ENCODE peak calls at places on chromosomes 6 and 20, in seven cellular contexts. I, X, O, U, D, J and M are unnamed samples. For H3K9me3 and H3K4me1, the result is how much of the 10 kb centered on the place peaks cover.

GRCh38 chr20:63101781-63102719 is 95.3 kb upstream of the BHLHE23 start:
- DNase-seq in I (peak), X (peak), O (peak), U (peak), D (peak), J (peak), M (peak)

GRCh38 chr20:58717278-58718091 is 24.9 kb downstream of the NPEPL1 start:
- DNase-seq in I (no peak), X (no peak), O (no peak), U (no peak), D (peak), J (no peak), M (no peak)

GRCh38 chr20:21640556-21640955 is 64.9 kb upstream of the PAX1 start:
- DNase-seq in I (peak), X (no peak), O (no peak), U (peak), D (no peak), J (no peak), M (no peak)

GRCh38 chr6:6915219-6915618 is 192.5 kb upstream of the RREB1 start:
- DNase-seq in I (no peak), X (no peak), O (no peak), U (peak), D (no peak), J (no peak), M (no peak)

GRCh38 chr6:35400901-35401311 is 51.2 kb upstream of the FANCE start:
- DNase-seq in I (no peak), X (no peak), O (peak), U (no peak), D (no peak), J (no peak), M (no peak)

GRCh38 chr6:130632288-130632687 is 194.9 kb upstream of the SMLR1 start:
- DNase-seq in I (no peak), X (no peak), O (peak), U (no peak), D (no peak), J (no peak), M (no peak)

GRCh38 chr6:45713981-45714685 is 301.5 kb downstream of the CLIC5 start:
- DNase-seq in I (no peak), X (no peak), O (no peak), U (no peak), D (no peak), J (no peak), M (no peak)

GRCh38 chr20:62887147-62887859 is 25.7 kb upstream of the TCFL5 start:
- DNase-seq in I (peak), X (no peak), O (peak), U (no peak), D (peak), J (no peak), M (peak)

GRCh38 chr6:159107451-159108260 is 61.5 kb upstream of the FNDC1 start:
- DNase-seq in I (no peak), X (peak), O (no peak), U (peak), D (no peak), J (no peak), M (peak)

GRCh38 chr6:31901415-31901952 is 402 bp downstream of the ZBTB12 start:
- DNase-seq in I (peak), X (peak), O (peak), U (peak), D (peak), J (peak), M (peak)

GRCh38 chr6:109093732-109094131 is 914 bp downstream of the SESN1 start:
- DNase-seq in I (peak), X (no peak), O (peak), U (no peak), D (no peak), J (no peak), M (no peak)

GRCh38 chr6:139743629-139744028 is 369.2 kb upstream of the CITED2 start:
- DNase-seq in I (no peak), X (no peak), O (peak), U (no peak), D (no peak), J (no peak), M (no peak)

GRCh38 chr6:163391983-163392382 is 22.5 kb upstream of the QKI start:
- DNase-seq in I (no peak), X (no peak), O (peak), U (no peak), D (no peak), J (no peak), M (no peak)

GRCh38 chr6:33433001-33433559 is 13.2 kb downstream of the SYNGAP1 start:
- DNase-seq in I (no peak), X (no peak), O (no peak), U (no peak), D (no peak), J (no peak), M (no peak)

GRCh38 chr6:107663308-107663707 is 160.8 kb downstream of the SCML4 start:
- DNase-seq in I (no peak), X (no peak), O (no peak), U (no peak), D (no peak), J (no peak), M (no peak)

GRCh38 chr6:22621701-22622100 is 52.3 kb downstream of the HDGFL1 start:
- DNase-seq in I (no peak), X (no peak), O (no peak), U (no peak), D (no peak), J (no peak), M (no peak)

GRCh38 chr6:170034294-170034693 is 256.6 kb downstream of the DLL1 start:
- DNase-seq in I (no peak), X (no peak), O (no peak), U (no peak), D (no peak), J (peak), M (no peak)

GRCh38 chr6:45420909-45421699 is 43.4 kb upstream of the SUPT3H start:
- DNase-seq in I (peak), X (no peak), O (peak), U (no peak), D (no peak), J (no peak), M (no peak)

GRCh38 chr6:26032387-26033131 is 54.7 kb upstream of the HFE start:
- DNase-seq in I (peak), X (peak), O (peak), U (peak), D (no peak), J (no peak), M (no peak)

GRCh38 chr6:73032586-73032985 is 192.7 kb downstream of the KHDC1L start:
- DNase-seq in I (no peak), X (no peak), O (peak), U (no peak), D (no peak), J (no peak), M (no peak)

GRCh38 chr20:62549029-62549428 is 73.2 kb upstream of the GATA5 start:
- DNase-seq in I (no peak), X (no peak), O (no peak), U (no peak), D (no peak), J (no peak), M (no peak)

GRCh38 chr20:33653218-33653899 is 8.8 kb upstream of the C20orf144 start:
- DNase-seq in I (peak), X (no peak), O (peak), U (no peak), D (peak), J (no peak), M (peak)

GRCh38 chr6:70371454-70372105 is 41.7 kb upstream of the FAM135A start:
- DNase-seq in I (peak), X (peak), O (peak), U (peak), D (no peak), J (no peak), M (no peak)

GRCh38 chr20:41390889-41391288 is 24.3 kb upstream of the EMILIN3 start:
- DNase-seq in I (no peak), X (no peak), O (no peak), U (no peak), D (no peak), J (no peak), M (no peak)

GRCh38 chr6:122422614-122423267 is 23.3 kb downstream of the HSF2 start:
- DNase-seq in I (no peak), X (no peak), O (no peak), U (no peak), D (no peak), J (no peak), M (no peak)

GRCh38 chr20:15938847-15939246 is 634.4 kb downstream of the KIF16B start:
- DNase-seq in I (no peak), X (no peak), O (no peak), U (no peak), D (no peak), J (no peak), M (no peak)
- H3K9me3 ChIP-seq in I (under half), X (under half), O (under half), U (under half), D (under half), J (under half), M (under half)

DNA sequence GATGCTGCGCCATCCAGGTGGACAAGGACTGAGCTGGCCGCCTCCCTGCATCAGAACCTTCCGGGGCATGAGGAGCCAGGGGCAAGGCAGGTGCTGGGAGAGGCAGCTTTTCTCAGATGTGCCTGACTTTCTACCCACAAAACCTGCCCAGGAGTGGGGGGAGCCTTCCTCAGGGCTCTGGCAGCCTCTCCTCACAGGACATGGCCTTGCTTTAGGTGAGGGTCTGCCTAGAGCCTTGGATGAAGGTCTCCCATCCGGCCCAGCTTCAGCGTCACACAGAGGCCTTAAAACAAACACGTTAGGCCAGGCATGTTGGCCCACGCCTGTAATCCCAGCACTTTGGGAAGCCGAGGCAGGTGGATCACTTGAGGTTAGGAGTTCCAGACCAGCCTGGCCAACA is 7.4 kb downstream of the BCAS4 start:
- DNase-seq in I (no peak), X (no peak), O (no peak), U (no peak), D (no peak), J (no peak), M (no peak)
- H3K4me1 ChIP-seq in I (under half), X (under half), O (under half), U (under half), D (under half), J (under half), M (under half)

GRCh38 chr6:145789443-145789842 is 25.2 kb downstream of the FBXO30 start:
- DNase-seq in I (no peak), X (no peak), O (no peak), U (no peak), D (peak), J (no peak), M (no peak)
- H3K9me3 ChIP-seq in I (under half), X (under half), O (under half), U (under half), D (under half), J (under half), M (under half)

GRCh38 chr6:166355552-166355951 is 13.2 kb upstream of the SFT2D1 start:
- DNase-seq in I (no peak), X (no peak), O (no peak), U (no peak), D (no peak), J (no peak), M (no peak)
- H3K4me1 ChIP-seq in I (under half), X (under half), O (under half), U (under half), D (under half), J (under half), M (under half)

GRCh38 chr6:29332676-29333075 is 31.2 kb downstream of the OR14J1 start:
- DNase-seq in I (no peak), X (no peak), O (no peak), U (no peak), D (no peak), J (no peak), M (no peak)

GRCh38 chr6:29336269-29336668 is 32.4 kb downstream of the OR5V1 start:
- DNase-seq in I (no peak), X (no peak), O (no peak), U (no peak), D (no peak), J (no peak), M (no peak)
- H3K9me3 ChIP-seq in I (under half), X (under half), O (under half), U (under half), D (under half), J (under half), M (under half)

GRCh38 chr20:51914758-51915157 is 112.4 kb upstream of the SALL4 start:
- DNase-seq in I (no peak), X (no peak), O (no peak), U (no peak), D (no peak), J (no peak), M (no peak)
- H3K4me1 ChIP-seq in I (under half), X (under half), O (under half), U (under half), D (under half), J (under half), M (under half)

GRCh38 chr20:29119141-29119540 is 2138.3 kb upstream of the DEFB115 start:
- DNase-seq in I (no peak), X (no peak), O (no peak), U (no peak), D (no peak), J (no peak), M (no peak)
- H3K9me3 ChIP-seq in I (half or more), X (under half), O (under half), U (under half), D (under half), J (under half), M (under half)